ENCODE peak calls at places on chromosomes 6 and 20, in five cellular contexts. H is hepatocyte, W is lung, T is neuronal stem cell, R is IMR-90. X is an unnamed sample.

GRCh38 chr20:61328906-61329558 is 77.0 kb downstream of the CDH4 start:
- DNase-seq in W (no peak), R (peak; percentile 17), T (no peak), H (no peak), X (peak; percentile 92)

GRCh38 chr6:40990301-40990700 is 48.7 kb downstream of the UNC5CL start:
- DNase-seq in T (no peak), W (no peak), H (no peak), R (no peak), X (no peak)

GRCh38 chr6:13496508-13497180 is 9.2 kb upstream of the GFOD1 start:
- DNase-seq in H (no peak), R (no peak), W (no peak), T (no peak), X (no peak)

GRCh38 chr20:3059489-3059888 is 11.9 kb upstream of the OXT start:
- DNase-seq in W (no peak), H (no peak), T (no peak), R (no peak), X (no peak)

GRCh38 chr20:32945710-32946221 is 58.5 kb downstream of the SUN5 start:
- DNase-seq in H (no peak), R (peak; percentile 34), W (no peak), T (peak; percentile 17), X (peak; percentile 76)

GRCh38 chr6:131183427-131184095 is 48.3 kb downstream of the AKAP7 start:
- DNase-seq in H (no peak), R (no peak), T (no peak), W (no peak), X (no peak)

GRCh38 chr6:132399376-132400074 is 1.8 kb downstream of the MOXD1 start:
- DNase-seq in W (no peak), R (peak; percentile 85), T (no peak), H (no peak), X (peak; percentile 94)

GRCh38 chr6:43090557-43090952 is 14.4 kb downstream of the PTK7 start:
- DNase-seq in R (peak; percentile 44), H (peak; percentile 62), T (no peak), W (no peak), X (no peak)

GRCh38 chr6:140388815-140389214 is 1014.4 kb upstream of the CITED2 start:
- DNase-seq in R (no peak), W (no peak), T (no peak), H (no peak), X (no peak)

GRCh38 chr6:118377711-118378414 is 170.2 kb upstream of the PLN start:
- DNase-seq in T (peak; percentile 45), W (peak; percentile 55), H (no peak), R (no peak), X (no peak)

GRCh38 chr6:39421383-39422225 is 99.1 kb upstream of the KCNK16 start:
- DNase-seq in H (no peak), W (no peak), R (no peak), T (no peak), X (peak; percentile 27)

GRCh38 chr6:109498049-109498448 is 15.0 kb upstream of the ZBTB24 start:
- DNase-seq in T (no peak), H (no peak), R (no peak), W (no peak), X (no peak)

GRCh38 chr6:100267721-100268123 is 197.0 kb downstream of the SIM1 start:
- DNase-seq in W (no peak), R (peak; percentile 28), H (no peak), T (no peak), X (no peak)

GRCh38 chr6:17831135-17831534 is 124.4 kb upstream of the NUP153 start:
- DNase-seq in H (no peak), R (peak; percentile 83), W (no peak), T (no peak), X (no peak)

DNA sequence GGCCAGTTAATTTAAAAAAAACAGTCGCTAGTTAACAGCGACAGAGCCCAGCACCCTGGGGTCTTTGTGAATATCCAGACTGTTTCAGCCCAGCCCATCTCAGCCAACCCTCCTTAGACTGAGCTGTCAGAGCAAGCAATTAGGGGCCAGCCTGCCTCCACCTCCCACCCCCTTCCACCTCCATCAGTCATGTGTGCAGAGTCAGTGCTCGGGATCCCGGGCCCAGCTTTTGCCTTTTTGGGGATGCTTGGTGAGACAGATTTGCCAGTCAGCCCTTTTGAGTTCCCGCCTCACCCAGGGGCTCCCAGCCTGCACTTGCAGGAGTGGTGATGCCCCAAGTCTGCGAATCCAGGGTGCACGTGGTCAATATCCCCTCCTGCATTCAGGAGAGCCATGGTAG is 6.5 kb upstream of the FAM83D start:
- DNase-seq in W (no peak), T (no peak), R (no peak), H (no peak), X (no peak)
- H3K27me3 ChIP-seq in W (no peaks in the 10 kb centered on the region), T (no peaks in the 10 kb centered on the region), R (peaks cover 37% of the 10 kb centered on the region), H (no peaks in the 10 kb centered on the region), X (peaks cover 44% of the 10 kb centered on the region)

GRCh38 chr6:49835140-49835539 is 31.2 kb downstream of the CRISP1 start:
- DNase-seq in R (no peak), H (no peak), W (no peak), T (no peak), X (no peak)

GRCh38 chr6:49839162-49839561 is 27.2 kb downstream of the CRISP1 start:
- DNase-seq in H (no peak), T (no peak), R (no peak), W (no peak), X (no peak)

GRCh38 chr6:49841424-49841823 is 24.9 kb downstream of the CRISP1 start:
- DNase-seq in W (no peak), T (no peak), R (no peak), H (no peak), X (no peak)

DNA sequence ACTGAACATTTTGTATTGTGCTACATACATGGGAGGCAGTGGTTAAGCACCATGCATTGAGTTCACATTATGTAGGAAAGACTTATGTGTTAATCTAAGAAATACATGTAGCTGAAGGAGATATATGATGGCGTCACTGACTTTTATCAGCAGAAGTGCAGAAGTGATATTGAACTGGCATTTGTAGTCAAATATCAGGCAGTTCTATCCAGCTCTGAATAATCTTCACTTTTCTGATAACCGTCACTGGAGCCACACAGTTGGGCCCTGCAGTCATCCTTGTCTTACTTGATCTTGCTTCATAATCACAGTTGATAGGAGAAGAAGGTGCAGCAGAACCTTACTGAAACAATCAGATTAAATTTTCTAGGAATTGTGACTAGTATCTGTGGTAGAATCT is 26.4 kb downstream of the CRISP1 start:
- DNase-seq in W (no peak), H (no peak), R (no peak), T (no peak), X (no peak)
- H3K36me3 ChIP-seq in W (no peaks in the 10 kb centered on the region), H (no peaks in the 10 kb centered on the region), R (no peaks in the 10 kb centered on the region), T (no peaks in the 10 kb centered on the region), X (no peaks in the 10 kb centered on the region)

GRCh38 chr6:35728663-35729348 is 8.0 kb upstream of the ARMC12 start:
- DNase-seq in T (no peak), W (peak; percentile 82), H (no peak), R (no peak), X (no peak)

GRCh38 chr6:35729349-35729678 is 7.5 kb upstream of the ARMC12 start:
- DNase-seq in W (no peak), R (no peak), T (no peak), H (no peak), X (peak; percentile 79)

GRCh38 chr6:35730745-35731413 is 6.0 kb upstream of the ARMC12 start:
- DNase-seq in T (no peak), W (no peak), H (no peak), R (no peak), X (peak; percentile 79)

GRCh38 chr6:35727935-35728662 is 8.7 kb upstream of the ARMC12 start:
- DNase-seq in R (peak; percentile 94), T (no peak), H (peak; percentile 96), W (peak; percentile 92), X (peak; percentile 98)

GRCh38 chr6:35729722-35730121 is 7.1 kb upstream of the ARMC12 start:
- DNase-seq in W (no peak), R (no peak), H (no peak), T (no peak), X (no peak)
- H3K27ac ChIP-seq in W (peak overlapping the region; percentile 91), R (no peak overlapping the region), H (peak overlapping the region; percentile 100), T (no peak overlapping the region), X (no peak overlapping the region)

DNA sequence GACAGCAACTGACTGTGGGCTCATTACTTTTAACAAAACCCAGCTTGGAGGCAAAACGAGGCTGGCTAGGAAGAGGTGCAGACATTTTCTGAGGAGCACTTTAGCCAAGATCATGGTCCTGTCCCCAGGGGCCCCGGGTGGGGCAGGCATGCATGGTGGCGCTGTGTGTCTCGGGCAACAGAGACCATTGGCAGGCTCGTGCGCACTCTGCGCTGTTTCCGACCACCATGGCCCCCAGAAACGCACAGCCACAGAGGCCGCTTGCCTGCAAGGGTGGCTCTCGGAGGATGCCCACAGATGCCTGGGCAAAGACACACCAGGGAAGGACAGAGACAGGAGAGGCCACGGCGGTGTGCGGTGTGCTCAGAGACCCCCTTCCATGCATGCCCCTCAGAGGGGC is 6.7 kb downstream of the BHLHE23 start:
- DNase-seq in W (no peak), R (no peak), T (no peak), H (no peak), X (no peak)
- H3K27me3 ChIP-seq in W (peaks cover 16% of the 10 kb centered on the region), R (peaks cover 84% of the 10 kb centered on the region), T (peaks cover 96% of the 10 kb centered on the region), H (peaks cover 65% of the 10 kb centered on the region), X (peaks cover 58% of the 10 kb centered on the region)

X was measured in osteoblast.